ENCODE peak calls at places on chromosomes 7 and 10, in four cellular contexts. E is astrocyte of the spinal cord, I is KBM-7, C is NCI-H187. R is an unnamed sample.

GRCh38 chr7:142535123-142535779 is 214.0 kb upstream of the PRSS1 start:
- DNase-seq in E (peak), I (peak), C (peak), R (peak)

GRCh38 chr7:3994764-3995163 is 687.3 kb upstream of the FOXK1 start:
- DNase-seq in E (no peak), I (no peak), C (no peak), R (no peak)

GRCh38 chr7:29500719-29501118 is 62.9 kb upstream of the PRR15 start:
- DNase-seq in E (peak), I (no peak), C (no peak), R (no peak)

GRCh38 chr7:22647451-22648257 is 79.3 kb upstream of the IL6 start:
- DNase-seq in E (peak), I (no peak), C (no peak), R (no peak)

GRCh38 chr10:89793649-89794254 is 92.4 kb downstream of the KIF20B start:
- DNase-seq in E (peak), I (peak), C (peak), R (peak)

GRCh38 chr10:5545778-5546710 is 21.3 kb downstream of the CALML3 start:
- DNase-seq in E (peak), I (no peak), C (peak), R (no peak)

GRCh38 chr7:84722086-84722485 is 464.8 kb downstream of the SEMA3D start:
- DNase-seq in E (peak), I (no peak), C (no peak), R (no peak)

GRCh38 chr7:1757601-1758000 is 87.5 kb downstream of the ELFN1 start:
- DNase-seq in E (no peak), I (no peak), C (no peak), R (no peak)

GRCh38 chr7:2518737-2519118 is 846 bp upstream of the LFNG start:
- DNase-seq in E (no peak), I (no peak), C (no peak), R (no peak)

GRCh38 chr10:121241337-121241736 is 356.9 kb downstream of the FGFR2 start:
- DNase-seq in E (no peak), I (no peak), C (no peak), R (no peak)

GRCh38 chr7:13628231-13629001 is 361.1 kb downstream of the ETV1 start:
- DNase-seq in E (peak), I (no peak), C (no peak), R (no peak)

GRCh38 chr7:913736-914520 is 37.6 kb downstream of the GET4 start:
- DNase-seq in E (no peak), I (no peak), C (no peak), R (peak)

GRCh38 chr10:109981641-109982040 is 26.1 kb upstream of the ADD3 start:
- DNase-seq in E (peak), I (no peak), C (no peak), R (no peak)

GRCh38 chr10:116761883-116762282 is 19.5 kb upstream of the HSPA12A start:
- DNase-seq in E (no peak), I (no peak), C (no peak), R (no peak)

GRCh38 chr10:71326464-71326881 is 7.4 kb downstream of the SLC29A3 start:
- DNase-seq in E (no peak), I (no peak), C (peak), R (peak)

GRCh38 chr7:774161-775109 is 47.4 kb upstream of the PRKAR1B start:
- DNase-seq in E (peak), I (peak), C (no peak), R (no peak)

GRCh38 chr7:26627871-26628270 is 236.5 kb downstream of the SKAP2 start:
- DNase-seq in E (no peak), I (no peak), C (peak), R (peak)

GRCh38 chr10:58217612-58218011 is 50.1 kb downstream of the IPMK start:
- DNase-seq in E (no peak), I (no peak), C (no peak), R (no peak)

GRCh38 chr10:49200859-49201258 is 12.7 kb upstream of the TMEM273 start:
- DNase-seq in E (no peak), I (no peak), C (no peak), R (no peak)

GRCh38 chr10:121617176-121617575 is 18.9 kb upstream of the FGFR2 start:
- DNase-seq in E (no peak), I (no peak), C (no peak), R (no peak)